ENCODE peak calls at places on chromosome 1, in seven cellular contexts. G is HEK293T; X is T-cell; L is NCI-H2081; I is cardiac fibroblast; T is activated T-cell treated with anti-CD3 and anti-CD28 coated beads, Interleukin-2, amount 50 U/mL, for 72 hours; E is HCT116. V is an unnamed sample.
A peak's percentile ranks its signal among the peaks of the same experiment; 100 is the strongest.

GRCh38 chr1:177082855-177083741 is 81.4 kb downstream of the ASTN1 start:
- DNase-seq in G (no peak), X (no peak), L (no peak), I (no peak), T (no peak), E (no peak), V (peak; percentile 52)

GRCh38 chr1:15351301-15351700 is 58.4 kb upstream of the EFHD2 start:
- DNase-seq in G (no peak), X (no peak), L (no peak), I (peak; percentile 30), T (no peak), E (no peak), V (no peak)

GRCh38 chr1:88891318-88892145 is at the start of gene GTF2B:
- DNase-seq in G (peak; percentile 76), X (peak; percentile 89), L (peak; percentile 75), I (peak; percentile 98), T (peak; percentile 94), E (peak; percentile 95), V (peak; percentile 87)

GRCh38 chr1:12112711-12113161 is 49.6 kb downstream of the TNFRSF8 start:
- DNase-seq in G (no peak), X (no peak), L (no peak), I (peak; percentile 29), T (no peak), E (no peak), V (peak; percentile 56)

GRCh38 chr1:207393610-207394009 is 60.5 kb upstream of the CR2 start:
- DNase-seq in G (no peak), X (no peak), L (no peak), I (peak; percentile 85), T (no peak), E (peak; percentile 53), V (peak; percentile 45)

GRCh38 chr1:33826711-33827110 is 37.2 kb upstream of the HMGB4 start:
- DNase-seq in G (no peak), X (no peak), L (no peak), I (no peak), T (no peak), E (no peak), V (no peak)

GRCh38 chr1:209455133-209455532 is 128.4 kb upstream of the CAMK1G start:
- DNase-seq in G (no peak), X (no peak), L (no peak), I (no peak), T (no peak), E (no peak), V (peak; percentile 24)

GRCh38 chr1:67988066-67988465 is 62.4 kb downstream of the DIRAS3 start:
- DNase-seq in G (no peak), X (no peak), L (no peak), I (peak; percentile 52), T (no peak), E (no peak), V (no peak)

GRCh38 chr1:3881191-3881475 is 18.9 kb downstream of the C1orf174 start:
- DNase-seq in G (no peak), X (no peak), L (no peak), I (no peak), T (no peak), E (no peak), V (no peak)

GRCh38 chr1:41465741-41466140 is 18.7 kb downstream of the EDN2 start:
- DNase-seq in G (no peak), X (no peak), L (no peak), I (no peak), T (no peak), E (no peak), V (no peak)